ENCODE peak calls at places on chromosomes 13 and 19, in five cellular contexts. Z is GM19239, W is H9, P is ELR, C is fibroblast of lung. K is an unnamed sample.

GRCh38 chr19:7705387-7706187 is 3.7 kb upstream of the FCER2 start:
- DNase-seq in Z (no peak), W (no peak), P (no peak), C (no peak), K (peak; percentile 62)

GRCh38 chr19:6227156-6227940 is 52.4 kb downstream of the MLLT1 start:
- DNase-seq in Z (no peak), W (no peak), P (no peak), C (no peak), K (peak; percentile 39)

GRCh38 chr13:102291587-102292218 is 110.1 kb downstream of the FGF14 start:
- DNase-seq in Z (no peak), W (peak; percentile 33), P (peak; percentile 5), C (peak; percentile 77), K (no peak)

GRCh38 chr19:21463449-21464105 is 41.8 kb upstream of the ZNF429 start:
- DNase-seq in Z (peak; percentile 20), W (peak; percentile 95), P (no peak), C (peak; percentile 33), K (peak; percentile 59)

GRCh38 chr13:26219726-26220125 is 2.4 kb downstream of the RNF6 start:
- DNase-seq in Z (no peak), W (no peak), P (peak; percentile 58), C (peak; percentile 3), K (no peak)

GRCh38 chr13:63433546-63434150 is 2018.0 kb upstream of the PCDH20 start:
- DNase-seq in Z (no peak), W (no peak), P (peak; percentile 60), C (peak; percentile 75), K (no peak)

GRCh38 chr13:36787181-36787580 is 31.8 kb upstream of the RFXAP start:
- DNase-seq in Z (no peak), W (peak; percentile 39), P (no peak), C (no peak), K (no peak)

GRCh38 chr19:3358919-3359849 is 7.2 kb upstream of the NFIC start:
- DNase-seq in Z (peak; percentile 97), W (no peak), P (peak; percentile 55), C (peak; percentile 61), K (peak; percentile 84)

GRCh38 chr19:28283592-28283991 is 929.4 kb downstream of the UQCRFS1 start:
- DNase-seq in Z (no peak), W (no peak), P (no peak), C (no peak), K (no peak)

GRCh38 chr19:6752257-6753177 is 13.0 kb downstream of the TRIP10 start:
- DNase-seq in Z (no peak), W (peak; percentile 95), P (no peak), C (no peak), K (no peak)

GRCh38 chr13:113210834-113211233 is 1.4 kb downstream of the CUL4A start:
- DNase-seq in Z (no peak), W (no peak), P (no peak), C (no peak), K (no peak)

GRCh38 chr19:33133438-33134031 is 1.6 kb downstream of the WDR88 start:
- DNase-seq in Z (no peak), W (peak; percentile 62), P (no peak), C (peak; percentile 51), K (no peak)

GRCh38 chr13:75055296-75055695 is 426.7 kb downstream of the TBC1D4 start:
- DNase-seq in Z (no peak), W (no peak), P (no peak), C (no peak), K (no peak)

GRCh38 chr19:44846455-44847143 is 502 bp downstream of the NECTIN2 start:
- DNase-seq in Z (no peak), W (peak; percentile 91), P (peak; percentile 46), C (peak; percentile 12), K (no peak)

GRCh38 chr19:2309734-2310362 is 1.9 kb upstream of the LINGO3 start:
- DNase-seq in Z (no peak), W (no peak), P (peak; percentile 45), C (peak; percentile 30), K (no peak)

GRCh38 chr13:70732611-70733010 is 624.4 kb upstream of the KLHL1 start:
- DNase-seq in Z (no peak), W (no peak), P (no peak), C (no peak), K (no peak)

GRCh38 chr13:28131646-28132045 is 6.7 kb upstream of the PAN3 start:
- DNase-seq in Z (no peak), W (no peak), P (no peak), C (no peak), K (no peak)

GRCh38 chr13:56351041-56351440 is 789.7 kb upstream of the PRR20A start:
- DNase-seq in Z (no peak), W (peak; percentile 34), P (no peak), C (no peak), K (no peak)

GRCh38 chr13:89571676-89572075 is 1775.8 kb upstream of the MIR17HG start:
- DNase-seq in Z (no peak), W (no peak), P (no peak), C (no peak), K (no peak)

GRCh38 chr13:95243207-95243606 is 58.0 kb downstream of the ABCC4 start:
- DNase-seq in Z (no peak), W (no peak), P (no peak), C (no peak), K (no peak)

GRCh38 chr19:55600336-55601028 is 394 bp downstream of the ZNF524 start:
- DNase-seq in Z (no peak), W (no peak), P (peak; percentile 69), C (no peak), K (no peak)

GRCh38 chr19:16136185-16137067 is 7.1 kb upstream of the HSH2D start:
- DNase-seq in Z (no peak), W (no peak), P (no peak), C (no peak), K (no peak)

GRCh38 chr19:44954278-44954648 is 917 bp upstream of the CLPTM1 start:
- DNase-seq in Z (no peak), W (no peak), P (no peak), C (no peak), K (no peak)

GRCh38 chr19:3986260-3987041 is 1.2 kb upstream of the EEF2 start:
- DNase-seq in Z (no peak), W (peak; percentile 81), P (peak; percentile 89), C (peak; percentile 84), K (no peak)

GRCh38 chr19:2084993-2085720 is 11.0 kb downstream of the MOB3A start:
- DNase-seq in Z (peak; percentile 74), W (no peak), P (peak; percentile 81), C (no peak), K (peak; percentile 85)

GRCh38 chr13:111337741-111338140 is 17.3 kb downstream of the TEX29 start:
- DNase-seq in Z (no peak), W (peak; percentile 9), P (peak; percentile 6), C (no peak), K (no peak)

GRCh38 chr19:35744335-35744687 is 907 bp downstream of the U2AF1L4 start:
- DNase-seq in Z (no peak), W (no peak), P (no peak), C (no peak), K (no peak)

GRCh38 chr19:42422576-42423461 is 4.4 kb downstream of the LIPE start:
- DNase-seq in Z (no peak), W (peak; percentile 45), P (peak; percentile 36), C (no peak), K (no peak)

GRCh38 chr13:69092615-69093322 is 1014.9 kb upstream of the ATXN8OS start:
- DNase-seq in Z (no peak), W (peak; percentile 61), P (no peak), C (no peak), K (no peak)

GRCh38 chr19:50300051-50300450 is 29.1 kb downstream of the KCNC3 start:
- DNase-seq in Z (no peak), W (no peak), P (peak; percentile 15), C (no peak), K (no peak)

GRCh38 chr19:28394705-28395104 is 818.2 kb downstream of the UQCRFS1 start:
- DNase-seq in Z (no peak), W (no peak), P (no peak), C (no peak), K (no peak)

GRCh38 chr13:74633734-74634133 is 499.5 kb upstream of the KLF12 start:
- DNase-seq in Z (no peak), W (no peak), P (no peak), C (no peak), K (no peak)

GRCh38 chr19:12837225-12837624 is 1.1 kb upstream of the MAST1 start:
- DNase-seq in Z (no peak), W (no peak), P (peak; percentile 42), C (no peak), K (no peak)

GRCh38 chr13:21149568-21149967 is 26.8 kb downstream of the SKA3 start:
- DNase-seq in Z (no peak), W (no peak), P (no peak), C (no peak), K (no peak)

GRCh38 chr19:15199652-15200574 is 882 bp downstream of the NOTCH3 start:
- DNase-seq in Z (no peak), W (peak; percentile 81), P (no peak), C (no peak), K (peak; percentile 44)

GRCh38 chr19:48646192-48646911 is 365 bp upstream of the CA11 start:
- DNase-seq in Z (peak; percentile 86), W (peak; percentile 96), P (peak; percentile 87), C (peak; percentile 79), K (peak; percentile 90)

K was measured in Right ventricle myocardium superior.